ENCODE peak calls at places on chromosomes 4 and X, in ten cellular contexts. S is endothelial cell of umbilical vein, V is GM12878, C is left ventricle myocardium inferior, Q is OCI-LY7, U is ovary, R is thoracic aorta, B is stomach, T is neural progenitor cell, Y is kidney epithelial cell. W is an unnamed sample. For H3K36me3, the result is how much of the 10 kb centered on the place peaks cover.

GRCh38 chrX:150693782-150694574 is 782 bp downstream of the MTMR1 start:
- DNase-seq in R (no peak), U (peak), T (peak), Q (peak), C (peak), S (peak), Y (no peak), B (peak), V (no peak), W (peak)

GRCh38 chr4:138938371-138938699 is 77.2 kb upstream of the NOCT start:
- DNase-seq in T (peak), Q (peak), S (peak), R (no peak), C (no peak), Y (no peak), V (no peak), U (no peak), B (no peak), W (no peak)

GRCh38 chr4:627751-628150 is 2.4 kb downstream of the PDE6B start:
- DNase-seq in C (peak), Q (no peak), U (no peak), Y (no peak), V (no peak), R (no peak), T (no peak), S (no peak), B (no peak), W (no peak)

GRCh38 chr4:7771056-7771455 is 168.6 kb downstream of the AFAP1 start:
- DNase-seq in Q (no peak), S (no peak), Y (no peak), V (no peak), C (no peak), U (no peak), R (no peak), B (no peak), T (no peak), W (no peak)

GRCh38 chr4:141142423-141142822 is 9.2 kb upstream of the RNF150 start:
- DNase-seq in R (no peak), C (no peak), Y (no peak), U (no peak), S (no peak), V (no peak), B (no peak), Q (no peak), T (no peak), W (no peak)

GRCh38 chrX:134236690-134237362 is at the start of gene CCDC160:
- DNase-seq in Q (no peak), C (peak), T (peak), U (peak), B (peak), S (peak), V (no peak), Y (no peak), R (no peak), W (peak)

GRCh38 chr4:133594246-133595207 is 445.4 kb downstream of the PCDH10 start:
- DNase-seq in C (no peak), Y (no peak), U (no peak), T (no peak), V (no peak), B (no peak), S (peak), Q (no peak), R (no peak), W (no peak)

GRCh38 chr4:3513807-3514206 is 18.4 kb downstream of the LRPAP1 start:
- DNase-seq in T (no peak), S (no peak), Y (no peak), R (no peak), U (no peak), C (no peak), V (no peak), B (no peak), Q (no peak), W (no peak)

GRCh38 chrX:153533041-153533565 is 15.7 kb downstream of the ATP2B3 start:
- DNase-seq in C (no peak), T (no peak), Q (no peak), B (no peak), U (no peak), R (no peak), S (no peak), V (no peak), Y (no peak), W (no peak)

GRCh38 chrX:44873415-44874270 is 655 bp downstream of the KDM6A start:
- DNase-seq in S (peak), V (no peak), B (peak), T (peak), Y (no peak), Q (peak), C (peak), U (peak), R (peak), W (peak)

GRCh38 chrX:152418025-152418424 is 33.1 kb downstream of the GABRA3 start:
- DNase-seq in V (no peak), Y (no peak), T (no peak), R (no peak), Q (no peak), C (no peak), U (no peak), S (no peak), B (no peak), W (no peak)

GRCh38 chrX:116823677-116824076 is 360.9 kb upstream of the CT83 start:
- DNase-seq in U (no peak), S (no peak), T (no peak), Q (no peak), R (no peak), Y (no peak), C (no peak), V (no peak), B (no peak), W (peak)

GRCh38 chr4:15479089-15479912 is 9.6 kb downstream of the CC2D2A start:
- DNase-seq in B (peak), V (no peak), C (no peak), S (peak), T (peak), Y (peak), U (peak), Q (peak), R (no peak), W (peak)

GRCh38 chrX:146907391-146908240 is 93.1 kb upstream of the CXorf51A start:
- DNase-seq in Y (no peak), U (no peak), B (no peak), V (no peak), T (peak), R (no peak), Q (no peak), S (no peak), C (no peak), W (no peak)

GRCh38 chrX:115350696-115351408 is 61.3 kb downstream of the LUZP4 start:
- DNase-seq in B (no peak), U (no peak), R (no peak), V (no peak), Q (no peak), S (no peak), T (no peak), Y (no peak), C (no peak), W (no peak)

GRCh38 chr4:86935499-86935832 is 655 bp downstream of the AFF1 start:
- DNase-seq in S (no peak), R (no peak), Q (no peak), C (no peak), U (no peak), T (no peak), Y (no peak), B (peak), V (no peak), W (peak)

GRCh38 chr4:21469438-21470032 is 479.0 kb downstream of the KCNIP4 start:
- DNase-seq in Y (no peak), T (peak), S (peak), R (no peak), B (no peak), U (no peak), C (no peak), Q (peak), V (no peak), W (no peak)

DNA sequence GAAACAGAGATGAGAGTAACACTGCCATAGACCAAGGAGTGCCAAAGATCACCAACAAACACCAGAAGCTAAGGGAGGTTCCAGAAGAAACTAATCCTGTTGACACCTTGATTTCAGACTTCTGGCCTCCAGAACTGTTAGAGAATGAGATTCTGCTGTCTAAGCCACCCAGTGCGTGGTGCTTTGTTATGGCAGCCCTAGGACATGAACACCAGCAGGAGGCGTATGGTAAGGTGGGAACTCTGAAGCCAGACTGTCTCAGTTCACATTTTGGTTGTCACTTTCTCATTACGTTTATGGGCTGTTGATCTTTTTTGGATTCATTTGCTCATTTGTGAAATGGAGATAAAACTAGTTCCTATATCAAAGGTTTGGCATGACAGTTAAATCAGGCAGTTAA is 142.9 kb downstream of the DCHS2 start:
- DNase-seq in Q (peak), S (no peak), V (no peak), B (no peak), U (no peak), T (no peak), C (no peak), R (no peak), Y (no peak), W (no peak)
- TF ChIP-seq CTCF in Q (peak), S (no peak), V (peak), B (no peak), U (no peak), T (peak), C (no peak), R (no peak), Y (peak), W (no peak)

GRCh38 chr4:184355111-184355604 is 119.2 kb downstream of the IRF2 start:
- DNase-seq in U (no peak), B (no peak), T (no peak), V (peak), C (no peak), S (peak), Y (peak), Q (peak), R (peak), W (no peak)
- H3K4me3 ChIP-seq in U (no peak), B (no peak), T (no peak), V (no peak), C (no peak), S (no peak), Y (no peak), Q (peak), R (peak), W (no peak)

GRCh38 chrX:48814722-48815121 is 11.6 kb upstream of the ERAS start:
- DNase-seq in Q (no peak), C (no peak), B (no peak), Y (no peak), U (no peak), R (no peak), T (no peak), S (no peak), V (no peak), W (no peak)

GRCh38 chrX:48815266-48815665 is 11.0 kb upstream of the ERAS start:
- DNase-seq in U (no peak), S (no peak), R (no peak), Y (no peak), Q (no peak), T (no peak), B (no peak), C (no peak), V (no peak), W (no peak)

GRCh38 chrX:48818866-48819265 is 7.4 kb upstream of the ERAS start:
- DNase-seq in V (no peak), T (no peak), R (no peak), U (no peak), Y (no peak), C (no peak), Q (no peak), S (no peak), B (no peak), W (no peak)

GRCh38 chrX:48816014-48816810 is 10.1 kb upstream of the ERAS start:
- DNase-seq in V (no peak), S (no peak), U (no peak), B (no peak), Y (no peak), T (no peak), C (no peak), R (no peak), Q (peak), W (no peak)

GRCh38 chrX:48818098-48818497 is 8.2 kb upstream of the ERAS start:
- DNase-seq in V (no peak), Q (no peak), C (no peak), B (no peak), Y (no peak), S (no peak), U (no peak), T (no peak), R (no peak), W (no peak)
- H3K36me3 ChIP-seq in V (under half), Q (under half), C (under half), B (half or more), Y (under half), S (under half), U (under half), T (under half), R (under half), W (under half)

GRCh38 chr4:147799986-147800555 is 68.2 kb downstream of the ARHGAP10 start:
- DNase-seq in Q (no peak), T (peak), R (no peak), C (no peak), U (no peak), B (no peak), S (no peak), V (peak), Y (no peak), W (no peak)
- TF ChIP-seq CTCF in Q (no peak), T (no peak), R (no peak), C (no peak), U (no peak), B (no peak), S (no peak), V (peak), Y (no peak), W (no peak)